ENCODE peak calls at places on chromosomes 16 and 17, in six cellular contexts. N is left lung, X is PC-3, O is neural crest cell, U is thyroid gland, Y is WTC11. M is an unnamed sample.

GRCh38 chr16:72203401-72203800 is 31.4 kb upstream of the PMFBP1 start:
- DNase-seq in N (no peak), X (peak), O (no peak), U (no peak), Y (no peak), M (peak)

GRCh38 chr17:38747385-38748328 is 479 bp downstream of the PCGF2 start:
- DNase-seq in N (peak), X (no peak), O (peak), U (peak), Y (peak), M (no peak)

GRCh38 chr16:57000271-57001025 is 11.1 kb downstream of the NLRC5 start:
- DNase-seq in N (no peak), X (peak), O (no peak), U (peak), Y (no peak), M (no peak)

GRCh38 chr17:67649891-67650290 is 67.8 kb upstream of the NOL11 start:
- DNase-seq in N (no peak), X (no peak), O (no peak), U (no peak), Y (no peak), M (no peak)

GRCh38 chr16:59540621-59541020 is 806.5 kb upstream of the GOT2 start:
- DNase-seq in N (no peak), X (peak), O (no peak), U (no peak), Y (no peak), M (no peak)

GRCh38 chr17:77110006-77110374 is 30.8 kb upstream of the SEC14L1 start:
- DNase-seq in N (no peak), X (peak), O (no peak), U (peak), Y (no peak), M (no peak)

GRCh38 chr16:78895661-78896060 is 704.9 kb downstream of the MAF start:
- DNase-seq in N (no peak), X (no peak), O (no peak), U (peak), Y (no peak), M (no peak)

GRCh38 chr17:50892101-50892776 is 26.1 kb upstream of the TOB1 start:
- DNase-seq in N (no peak), X (peak), O (no peak), U (no peak), Y (no peak), M (no peak)

GRCh38 chr16:87070657-87071056 is 246.5 kb downstream of the C16orf95 start:
- DNase-seq in N (peak), X (no peak), O (no peak), U (no peak), Y (no peak), M (no peak)

GRCh38 chr17:58755577-58756245 is at the start of gene PPM1E:
- DNase-seq in N (peak), X (peak), O (peak), U (peak), Y (peak), M (peak)

GRCh38 chr16:52271088-52271487 is 275.9 kb downstream of the TOX3 start:
- DNase-seq in N (no peak), X (no peak), O (peak), U (no peak), Y (no peak), M (no peak)

GRCh38 chr16:17676171-17676570 is 205.4 kb upstream of the XYLT1 start:
- DNase-seq in N (no peak), X (no peak), O (no peak), U (no peak), Y (no peak), M (no peak)

GRCh38 chr17:69608114-69608513 is 193.6 kb downstream of the MAP2K6 start:
- DNase-seq in N (no peak), X (no peak), O (no peak), U (no peak), Y (no peak), M (no peak)

GRCh38 chr17:9986754-9987382 is 81.8 kb upstream of the RCVRN start:
- DNase-seq in N (no peak), X (no peak), O (no peak), U (no peak), Y (no peak), M (no peak)

GRCh38 chr17:73013816-73014663 is 78.4 kb downstream of the SLC39A11 start:
- DNase-seq in N (no peak), X (peak), O (no peak), U (no peak), Y (no peak), M (no peak)

GRCh38 chr17:63497708-63498483 is 21.0 kb downstream of the ACE start:
- DNase-seq in N (no peak), X (peak), O (no peak), U (peak), Y (peak), M (no peak)

GRCh38 chr17:71995570-71995969 is 125.2 kb upstream of the SOX9 start:
- DNase-seq in N (no peak), X (peak), O (no peak), U (no peak), Y (no peak), M (no peak)

GRCh38 chr17:81959362-81960129 is 1.4 kb downstream of the NOTUM start:
- DNase-seq in N (peak), X (peak), O (peak), U (peak), Y (peak), M (peak)

GRCh38 chr17:21209511-21210175 is 4.3 kb downstream of the TMEM11 start:
- DNase-seq in N (peak), X (no peak), O (no peak), U (peak), Y (no peak), M (peak)

GRCh38 chr17:15882058-15882720 is 62.7 kb upstream of the ADORA2B start:
- DNase-seq in N (no peak), X (no peak), O (no peak), U (no peak), Y (peak), M (no peak)
- TF ChIP-seq CTCF in N (no peak), X (peak), O (no peak), U (no peak), Y (no peak), M (no peak)

DNA sequence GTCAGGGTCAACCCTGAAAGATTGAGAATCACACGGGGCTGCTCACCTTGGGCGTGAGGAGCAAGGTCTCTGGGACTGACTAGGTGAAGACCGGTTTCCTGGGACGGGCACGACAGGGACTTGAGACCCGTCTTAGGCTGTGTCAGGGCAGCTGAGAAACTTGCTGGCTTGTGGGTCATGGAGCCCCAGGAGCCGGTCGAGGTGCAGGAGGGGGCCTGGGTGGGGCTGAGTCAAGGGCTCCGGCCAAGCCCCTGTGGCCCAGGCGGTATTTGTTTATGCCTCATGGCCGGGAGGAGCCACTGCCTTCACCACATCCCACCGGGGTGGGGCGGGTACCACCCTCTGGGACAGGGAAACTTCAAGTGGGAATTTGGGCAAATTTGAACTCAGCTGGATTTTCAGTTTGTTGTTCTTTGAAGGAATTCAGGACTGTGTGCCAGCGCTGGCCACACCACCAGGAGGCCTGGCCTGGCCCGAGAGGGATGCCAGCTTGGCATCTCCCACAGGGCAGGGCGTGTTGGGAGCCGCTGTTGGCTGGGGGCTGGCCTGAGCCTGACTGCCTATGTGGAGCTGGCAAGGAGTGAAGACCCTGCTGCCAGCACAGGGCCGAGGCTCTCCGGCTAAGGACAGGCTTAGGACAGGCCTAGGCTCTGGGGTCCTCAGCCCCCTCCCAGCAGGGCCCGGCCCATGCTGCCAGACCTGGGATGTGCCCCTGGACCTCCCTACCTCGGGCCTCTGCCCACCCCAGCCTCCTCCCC is 116.1 kb downstream of the METRNL start:
- DNase-seq in N (peak), X (no peak), O (no peak), U (peak), Y (no peak), M (no peak)
- TF ChIP-seq CTCF in N (no peak), X (no peak), O (no peak), U (peak), Y (no peak), M (no peak)

GRCh38 chr17:30824002-30824355 is 513 bp downstream of the CRLF3 start:
- DNase-seq in N (no peak), X (no peak), O (no peak), U (peak), Y (peak), M (peak)
- TF ChIP-seq CTCF in N (no peak), X (no peak), O (no peak), U (no peak), Y (no peak), M (no peak)

DNA sequence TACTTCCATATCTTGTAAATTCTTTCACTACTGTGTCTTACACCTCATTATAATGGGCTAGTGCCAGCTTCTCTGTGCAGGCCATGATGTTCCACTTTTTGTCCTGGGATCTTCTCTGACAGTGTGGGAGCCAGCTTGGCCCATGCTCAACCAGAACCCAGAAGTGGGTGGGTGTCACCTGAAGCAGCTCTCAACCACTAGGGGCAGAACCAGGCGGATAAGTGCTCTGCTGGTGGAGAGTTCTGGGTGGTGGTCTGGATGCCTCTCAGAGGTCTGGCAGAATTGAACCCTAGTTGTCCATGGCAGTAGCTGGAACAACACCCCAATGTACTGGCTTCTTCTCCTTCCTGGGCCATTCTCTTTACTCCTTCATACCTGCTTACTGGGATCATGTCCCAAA is 254.1 kb upstream of the N4BP1 start:
- DNase-seq in N (no peak), X (no peak), O (no peak), U (no peak), Y (peak), M (no peak)
- TF ChIP-seq CTCF in N (no peak), X (peak), O (no peak), U (no peak), Y (no peak), M (no peak)

DNA sequence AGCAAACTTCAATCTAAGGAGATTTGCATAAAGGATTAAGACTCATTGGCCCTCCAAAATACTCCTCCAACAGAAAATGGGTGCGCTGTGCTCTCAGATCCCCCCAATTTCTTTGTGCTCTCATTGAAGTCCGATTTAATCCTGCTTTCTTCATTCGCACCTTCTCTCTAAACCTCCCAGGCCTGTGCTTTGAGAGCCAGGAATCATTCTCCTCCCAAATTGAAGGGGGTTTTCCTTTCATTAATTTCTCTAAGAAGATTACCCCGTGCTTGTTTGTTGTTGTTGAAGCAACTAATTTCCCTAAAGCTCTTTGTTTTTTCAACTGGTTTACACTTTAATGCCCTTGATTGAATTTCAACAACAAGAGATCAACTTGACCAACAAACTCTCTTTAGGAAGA is 304.2 kb upstream of the IRX3 start:
- DNase-seq in N (no peak), X (no peak), O (no peak), U (no peak), Y (no peak), M (no peak)
- TF ChIP-seq CTCF in N (no peak), X (no peak), O (no peak), U (no peak), Y (no peak), M (no peak)

DNA sequence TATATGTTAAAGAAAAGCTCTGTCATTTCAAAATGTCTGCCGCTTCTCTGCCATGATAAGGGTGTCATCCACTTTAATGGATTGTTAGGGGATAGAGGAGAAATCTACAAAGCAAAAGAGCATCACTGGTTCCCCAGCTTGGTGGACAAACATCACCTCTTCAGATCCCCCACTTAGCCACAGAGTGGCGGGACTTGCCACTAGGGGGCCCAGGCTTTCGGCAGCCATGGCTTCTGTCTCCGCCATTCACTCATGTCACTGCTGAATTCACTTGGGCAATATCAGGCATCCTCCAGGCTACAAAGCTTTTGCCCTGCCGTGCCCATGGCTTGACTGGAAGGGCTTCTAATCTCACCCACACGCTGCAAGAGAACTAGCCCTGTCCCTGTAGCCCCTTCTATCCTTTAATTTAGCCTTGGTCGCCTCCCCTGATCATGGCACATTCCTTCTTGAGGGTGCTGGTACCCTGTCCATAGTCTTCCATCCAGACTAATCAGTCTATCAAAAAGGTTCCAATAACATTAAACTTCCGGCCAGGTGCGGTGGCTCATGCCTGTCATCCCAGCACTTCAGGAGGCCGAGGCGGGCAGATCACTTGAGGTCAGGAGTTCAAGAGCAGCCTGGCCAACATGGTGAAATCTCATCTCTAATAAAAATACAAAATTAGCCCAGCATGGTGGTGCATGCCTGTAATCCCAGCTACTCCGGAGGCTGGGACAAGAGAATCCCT is 34.7 kb downstream of the SBK1 start:
- DNase-seq in N (no peak), X (peak), O (peak), U (peak), Y (peak), M (peak)
- TF ChIP-seq CTCF in N (peak), X (peak), O (peak), U (peak), Y (peak), M (peak)

GRCh38 chr16:55499951-55500350 is 8.9 kb upstream of the LPCAT2 start:
- DNase-seq in N (no peak), X (peak), O (no peak), U (no peak), Y (no peak), M (no peak)

GRCh38 chr16:55505333-55506015 is 3.4 kb upstream of the LPCAT2 start:
- DNase-seq in N (no peak), X (no peak), O (no peak), U (peak), Y (no peak), M (no peak)

GRCh38 chr16:55501549-55502322 is 7.1 kb upstream of the LPCAT2 start:
- DNase-seq in N (no peak), X (peak), O (no peak), U (no peak), Y (peak), M (no peak)

GRCh38 chr16:55503726-55504553 is 4.9 kb upstream of the LPCAT2 start:
- DNase-seq in N (no peak), X (no peak), O (no peak), U (peak), Y (no peak), M (no peak)

GRCh38 chr16:55502801-55503366 is 6.0 kb upstream of the LPCAT2 start:
- DNase-seq in N (peak), X (peak), O (peak), U (peak), Y (no peak), M (peak)
- TF ChIP-seq CTCF in N (no peak), X (no peak), O (no peak), U (peak), Y (no peak), M (peak)